ENCODE peak calls at places on chromosomes 2 and 18, in nine cellular contexts. E is WTC11; O is IMR-90; Z is left ventricle myocardium inferior; D is fibroblast of the aortic adventitia; F is CD8-positive, alpha-beta T cell; Q is body of pancreas; H is GM20000; I is progenitor cell of endocrine pancreas. X is an unnamed sample.

GRCh38 chr2:39632871-39633270 is 32.8 kb upstream of the TMEM178A start:
- DNase-seq in Z (no peak), D (peak), Q (no peak), O (peak), H (no peak), F (no peak), I (no peak), E (no peak), X (no peak)

GRCh38 chr2:120684691-120685402 is 50.8 kb upstream of the GLI2 start:
- DNase-seq in E (no peak), D (peak), F (no peak), O (peak), Z (no peak), H (no peak), Q (no peak), I (no peak), X (no peak)

GRCh38 chr2:239467281-239467955 is 66.6 kb upstream of the HDAC4 start:
- DNase-seq in E (no peak), Z (no peak), D (no peak), O (no peak), Q (no peak), H (no peak), F (no peak), I (no peak), X (peak)

GRCh38 chr2:231563378-231563961 is 29.2 kb upstream of the TEX44 start:
- DNase-seq in O (peak), F (no peak), Q (peak), H (peak), E (peak), I (peak), Z (peak), D (peak), X (no peak)

GRCh38 chr2:119662297-119662696 is 16.7 kb upstream of the TMEM177 start:
- DNase-seq in H (no peak), Q (no peak), D (no peak), O (no peak), E (no peak), I (no peak), F (no peak), Z (no peak), X (no peak)

GRCh38 chr2:195318440-195319111 is 338.4 kb upstream of the SLC39A10 start:
- DNase-seq in Q (peak), E (no peak), H (peak), D (peak), Z (no peak), I (peak), F (peak), O (peak), X (no peak)

GRCh38 chr2:85681354-85681728 is 12.8 kb upstream of the GNLY start:
- DNase-seq in Z (no peak), H (no peak), Q (no peak), O (no peak), E (no peak), I (no peak), F (no peak), D (no peak), X (no peak)

GRCh38 chr2:28247326-28247725 is 145.3 kb upstream of the FOSL2 start:
- DNase-seq in E (no peak), F (no peak), H (no peak), O (no peak), D (no peak), Z (no peak), Q (no peak), I (no peak), X (no peak)

GRCh38 chr2:46364797-46365457 is 67.7 kb downstream of the EPAS1 start:
- DNase-seq in F (no peak), Q (peak), E (peak), H (peak), Z (no peak), D (peak), I (no peak), O (peak), X (no peak)

GRCh38 chr2:43343573-43344304 is 117.3 kb upstream of the ZFP36L2 start:
- DNase-seq in E (no peak), D (peak), O (peak), Z (peak), Q (peak), I (no peak), H (no peak), F (no peak), X (no peak)

GRCh38 chr2:186304064-186304463 is 182.0 kb upstream of the ZC3H15 start:
- DNase-seq in Z (no peak), F (no peak), H (no peak), E (no peak), I (no peak), O (no peak), D (no peak), Q (no peak), X (no peak)

GRCh38 chr18:57802166-57802868 is 798 bp downstream of the ATP8B1 start:
- DNase-seq in F (no peak), E (peak), Q (peak), I (no peak), Z (no peak), H (peak), O (no peak), D (no peak), X (no peak)

GRCh38 chr2:232363784-232364615 is 14.6 kb upstream of the ALPP start:
- DNase-seq in I (no peak), F (no peak), D (peak), O (peak), Z (no peak), E (peak), Q (no peak), H (peak), X (no peak)

GRCh38 chr2:223993634-223994232 is 36.5 kb downstream of the MRPL44 start:
- DNase-seq in F (peak), E (peak), Z (peak), I (peak), Q (peak), O (peak), D (peak), H (peak), X (no peak)

GRCh38 chr2:129744141-129744540 is 235.3 kb upstream of the RAB6C start:
- DNase-seq in Q (no peak), I (no peak), O (no peak), D (no peak), F (no peak), E (no peak), Z (no peak), H (no peak), X (no peak)

GRCh38 chr18:3450358-3451107 is 561 bp downstream of the TGIF1 start:
- DNase-seq in I (no peak), Q (peak), E (no peak), Z (peak), H (peak), D (peak), O (peak), F (peak), X (peak)

DNA sequence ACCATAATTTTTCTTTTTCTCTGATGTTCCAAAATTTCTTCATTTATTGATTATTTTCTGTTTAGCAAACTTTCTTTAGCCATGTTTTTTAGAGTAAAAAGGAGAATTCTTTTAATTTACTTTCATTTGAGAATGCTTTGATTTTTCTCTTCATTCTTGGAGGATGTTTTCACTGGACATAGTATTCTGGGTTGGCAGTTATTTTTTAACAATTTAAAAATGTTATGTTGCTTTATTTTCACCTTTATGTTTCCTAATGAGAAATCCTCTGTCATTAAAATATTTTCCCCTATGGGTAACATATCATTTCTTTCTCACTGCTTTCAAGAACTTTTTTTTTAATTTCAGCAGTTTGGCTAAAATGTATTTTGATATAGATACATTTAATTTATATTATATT is 631.4 kb upstream of the CDH2 start:
- DNase-seq in D (no peak), Q (no peak), F (no peak), Z (no peak), I (no peak), O (no peak), E (no peak), H (no peak), X (no peak)
- TF ChIP-seq CTCF in D (no peak), Q (no peak), F (no peak), Z (no peak), I (no peak), O (no peak), E (no peak), H (no peak), X (no peak)

DNA sequence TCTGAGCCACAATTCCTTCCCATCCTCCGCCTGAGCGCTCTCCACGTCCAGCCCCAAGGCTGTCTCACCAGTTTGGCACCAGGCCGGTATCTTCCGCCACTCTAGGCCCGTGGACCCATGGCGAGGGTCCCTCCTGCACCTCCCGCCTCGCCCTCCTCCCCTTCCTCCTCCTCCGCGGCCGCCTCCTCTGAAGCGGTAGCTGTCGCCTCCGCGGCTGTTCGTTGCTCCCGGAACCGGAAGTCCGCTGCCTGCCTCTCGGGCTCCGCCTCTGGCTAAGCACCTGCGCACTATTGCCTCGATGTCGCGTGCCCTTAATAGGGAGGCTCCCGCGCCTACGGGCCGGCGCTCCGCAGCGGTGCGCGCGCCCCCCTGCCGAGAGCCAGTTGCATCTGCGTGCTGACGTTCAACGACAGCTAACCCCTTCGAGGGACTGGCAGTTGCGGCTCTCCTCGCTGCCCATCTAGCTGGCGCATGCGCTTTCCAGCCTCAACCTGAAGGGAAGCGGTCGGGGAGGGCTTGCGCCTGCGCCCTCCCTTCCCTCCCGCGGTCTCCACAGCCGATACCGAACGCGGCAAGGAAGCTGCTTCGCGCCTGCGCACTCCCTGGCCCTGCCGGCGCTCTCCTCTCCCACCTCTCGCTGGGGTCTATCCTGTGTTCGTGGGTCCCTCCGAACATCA is at the start of gene MBD1:
- DNase-seq in I (peak), O (peak), F (peak), Z (peak), Q (peak), E (peak), H (peak), D (peak), X (peak)
- TF ChIP-seq CTCF in I (peak), O (peak), F (no peak), Z (peak), Q (peak), E (no peak), H (no peak), D (peak), X (peak)

DNA sequence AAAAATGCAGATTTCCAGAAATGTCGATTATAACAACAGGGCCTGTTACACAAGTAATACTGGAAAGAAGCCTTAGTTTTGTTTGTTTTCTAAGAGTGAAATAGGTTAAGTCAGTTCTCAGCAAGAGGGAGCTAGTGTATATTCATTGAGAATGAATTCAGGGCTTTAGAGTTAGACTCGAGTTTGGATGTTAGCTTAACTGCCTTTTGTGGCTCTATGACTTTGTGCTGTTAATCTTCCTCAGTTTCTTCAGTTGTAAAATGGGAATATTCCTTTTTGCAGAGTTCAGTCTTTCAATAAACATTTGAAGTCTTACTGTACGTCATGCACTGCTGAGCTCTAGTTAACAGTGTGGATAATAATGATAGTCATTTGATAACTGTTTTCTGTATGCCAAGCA is 989 bp downstream of the NDUFV2 start:
- DNase-seq in Q (no peak), D (peak), H (no peak), O (peak), I (no peak), Z (no peak), F (no peak), E (no peak), X (no peak)
- TF ChIP-seq CTCF in Q (no peak), D (peak), H (no peak), O (peak), I (no peak), Z (peak), F (peak), E (no peak), X (no peak)

GRCh38 chr2:192197387-192197786 is 2.7 kb upstream of the TMEFF2 start:
- DNase-seq in F (no peak), O (no peak), Z (no peak), E (no peak), H (no peak), I (no peak), Q (no peak), D (peak), X (no peak)

GRCh38 chr2:192196451-192197194 is 1.9 kb upstream of the TMEFF2 start:
- DNase-seq in Q (no peak), O (no peak), H (no peak), Z (no peak), E (no peak), F (no peak), I (no peak), D (no peak), X (no peak)

GRCh38 chr2:192194065-192194865 is 468 bp downstream of the TMEFF2 start:
- DNase-seq in Q (peak), H (peak), E (peak), I (peak), O (peak), F (no peak), D (peak), Z (peak), X (peak)

GRCh38 chr2:192195548-192196418 is 1.1 kb upstream of the TMEFF2 start:
- DNase-seq in I (peak), H (peak), F (no peak), Q (peak), D (peak), O (peak), E (peak), Z (peak), X (peak)

GRCh38 chr2:192194866-192195547 is at the start of gene TMEFF2:
- DNase-seq in O (peak), H (peak), E (peak), D (peak), F (no peak), I (peak), Z (peak), Q (peak), X (peak)
- TF ChIP-seq CTCF in O (peak), H (no peak), E (peak), D (peak), F (no peak), I (peak), Z (no peak), Q (no peak), X (peak)

GRCh38 chr18:21912339-21913239 is 172.0 kb downstream of the MIB1 start:
- DNase-seq in D (no peak), O (no peak), E (no peak), Z (no peak), I (no peak), F (no peak), Q (no peak), H (no peak), X (no peak)
- TF ChIP-seq CTCF in D (peak), O (no peak), E (no peak), Z (peak), I (peak), F (no peak), Q (no peak), H (no peak), X (peak)

GRCh38 chr2:180261976-180262375 is 254.9 kb upstream of the CWC22 start:
- DNase-seq in E (no peak), O (no peak), F (no peak), Z (no peak), H (no peak), Q (no peak), D (no peak), I (no peak), X (no peak)

GRCh38 chr2:180257247-180257646 is 250.2 kb upstream of the CWC22 start:
- DNase-seq in E (no peak), H (no peak), Z (no peak), O (no peak), D (no peak), F (no peak), Q (no peak), I (no peak), X (no peak)

GRCh38 chr2:180258041-180258537 is 251.0 kb upstream of the CWC22 start:
- DNase-seq in O (no peak), F (no peak), D (no peak), Q (no peak), I (no peak), E (no peak), H (no peak), Z (no peak), X (no peak)

GRCh38 chr2:180255981-180256380 is 248.9 kb upstream of the CWC22 start:
- DNase-seq in H (no peak), Z (no peak), I (no peak), D (no peak), F (no peak), O (no peak), E (no peak), Q (no peak), X (no peak)

GRCh38 chr2:180258579-180258978 is 251.5 kb upstream of the CWC22 start:
- DNase-seq in E (no peak), Z (no peak), D (no peak), F (no peak), I (no peak), H (no peak), O (no peak), Q (no peak), X (no peak)
- TF ChIP-seq CTCF in E (no peak), Z (no peak), D (no peak), F (no peak), I (no peak), H (no peak), O (no peak), Q (no peak), X (no peak)

GRCh38 chr2:133433455-133434451 is 134.5 kb downstream of the NCKAP5 start:
- DNase-seq in O (peak), Q (no peak), D (peak), Z (no peak), F (no peak), H (no peak), E (no peak), I (no peak), X (no peak)

GRCh38 chr2:133431289-133431688 is 137.0 kb downstream of the NCKAP5 start:
- DNase-seq in D (no peak), Z (no peak), O (peak), Q (no peak), E (no peak), F (no peak), H (no peak), I (no peak), X (no peak)

GRCh38 chr2:133439281-133439920 is 128.9 kb downstream of the NCKAP5 start:
- DNase-seq in I (no peak), Z (no peak), O (no peak), D (no peak), F (no peak), Q (no peak), E (no peak), H (no peak), X (no peak)

GRCh38 chr2:133438026-133438425 is 130.2 kb downstream of the NCKAP5 start:
- DNase-seq in Z (no peak), F (no peak), I (no peak), Q (peak), D (no peak), O (no peak), E (no peak), H (no peak), X (no peak)

DNA sequence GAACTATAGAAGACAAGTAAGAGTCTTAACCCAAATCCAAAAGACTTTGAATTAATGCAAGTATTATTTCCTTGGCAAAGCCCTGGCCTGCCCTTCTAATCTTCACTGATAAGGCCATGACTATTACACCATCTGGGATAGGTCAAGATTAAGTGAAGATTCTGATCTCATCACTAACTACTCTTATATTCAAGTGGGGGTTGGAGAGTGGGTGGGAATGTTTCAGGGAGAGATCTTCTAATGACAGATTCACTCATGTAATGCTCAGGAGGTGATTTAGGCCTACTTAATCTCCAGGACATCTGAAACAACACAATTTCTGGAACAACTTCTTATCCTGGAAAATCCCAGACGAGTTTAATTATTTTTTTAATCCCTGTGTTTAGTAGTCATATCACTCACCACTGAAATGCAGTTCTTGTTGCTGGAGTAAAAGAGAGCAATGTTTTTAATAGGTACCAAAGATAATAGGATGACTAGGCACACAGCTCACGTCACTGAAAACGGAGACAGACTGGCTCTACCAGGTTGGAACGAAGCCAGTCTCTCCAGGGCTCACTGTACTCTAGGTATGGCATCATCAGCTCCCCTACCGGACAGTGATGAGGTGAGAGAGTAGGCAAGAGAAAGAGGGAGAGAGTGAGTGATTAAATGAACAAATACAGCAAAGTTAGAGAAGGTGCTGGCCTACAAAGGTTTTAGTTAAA is 133.1 kb downstream of the NCKAP5 start:
- DNase-seq in D (peak), H (no peak), I (no peak), Z (peak), E (no peak), F (no peak), O (peak), Q (peak), X (no peak)
- TF ChIP-seq CTCF in D (peak), H (no peak), I (no peak), Z (peak), E (no peak), F (no peak), O (no peak), Q (no peak), X (no peak)